ENCODE peak calls at places on chromosomes 16 and 17, in seven cellular contexts. J, E, L, C, O, W and B are unnamed samples. For H3K4me1 and H3K27me3, the result is how much of the 10 kb centered on the place peaks cover.

GRCh38 chr16:23694707-23695373 is 16.2 kb downstream of the PLK1 start:
- DNase-seq in J (peak), E (no peak), L (peak), C (peak), O (no peak), W (peak), B (no peak)

GRCh38 chr17:5877948-5878347 is 192.2 kb upstream of the WSCD1 start:
- DNase-seq in J (no peak), E (no peak), L (no peak), C (no peak), O (peak), W (no peak), B (no peak)

GRCh38 chr17:66549731-66550207 is 247.4 kb downstream of the PRKCA start:
- DNase-seq in J (peak), E (no peak), L (no peak), C (no peak), O (no peak), W (peak), B (no peak)

GRCh38 chr16:68995011-68995504 is 110.4 kb upstream of the HAS3 start:
- DNase-seq in J (peak), E (no peak), L (peak), C (peak), O (no peak), W (peak), B (no peak)

GRCh38 chr16:29678691-29679267 is at the start of gene QPRT:
- DNase-seq in J (peak), E (peak), L (peak), C (peak), O (peak), W (no peak), B (no peak)

GRCh38 chr16:72873853-72874252 is 174.1 kb downstream of the ZFHX3 start:
- DNase-seq in J (no peak), E (no peak), L (no peak), C (no peak), O (no peak), W (no peak), B (no peak)

GRCh38 chr16:81458827-81459598 is 14.4 kb downstream of the CMIP start:
- DNase-seq in J (no peak), E (no peak), L (no peak), C (no peak), O (no peak), W (no peak), B (no peak)

GRCh38 chr17:10821062-10821461 is 16.8 kb downstream of the PIRT start:
- DNase-seq in J (no peak), E (no peak), L (peak), C (peak), O (no peak), W (no peak), B (no peak)

GRCh38 chr17:7894226-7894625 is 5.6 kb downstream of the CHD3 start:
- DNase-seq in J (no peak), E (no peak), L (no peak), C (no peak), O (no peak), W (no peak), B (no peak)

GRCh38 chr16:85522842-85523601 is 90.1 kb upstream of the GSE1 start:
- DNase-seq in J (peak), E (no peak), L (no peak), C (no peak), O (peak), W (no peak), B (no peak)

GRCh38 chr16:54140057-54140787 is 146.4 kb downstream of the IRX3 start:
- DNase-seq in J (peak), E (no peak), L (peak), C (peak), O (no peak), W (no peak), B (no peak)

GRCh38 chr17:8742828-8743227 is 1.8 kb downstream of the CCDC42 start:
- DNase-seq in J (no peak), E (no peak), L (no peak), C (no peak), O (no peak), W (no peak), B (no peak)

GRCh38 chr16:13338044-13338443 is 436.6 kb downstream of the SHISA9 start:
- DNase-seq in J (no peak), E (no peak), L (no peak), C (no peak), O (no peak), W (no peak), B (no peak)

GRCh38 chr16:50842589-50842988 is 100.7 kb downstream of the CYLD start:
- DNase-seq in J (peak), E (no peak), L (no peak), C (no peak), O (no peak), W (no peak), B (no peak)

GRCh38 chr16:70341600-70341999 is 5.1 kb upstream of the DDX19A start:
- DNase-seq in J (no peak), E (no peak), L (no peak), C (no peak), O (no peak), W (no peak), B (no peak)

GRCh38 chr16:85393674-85394510 is 219.2 kb upstream of the GSE1 start:
- DNase-seq in J (peak), E (peak), L (peak), C (peak), O (peak), W (no peak), B (peak)

GRCh38 chr17:75093543-75094158 is 5.9 kb downstream of the SLC16A5 start:
- DNase-seq in J (no peak), E (no peak), L (no peak), C (no peak), O (no peak), W (no peak), B (no peak)

GRCh38 chr17:47905221-47905733 is 9.2 kb downstream of the SP2 start:
- DNase-seq in J (peak), E (peak), L (peak), C (no peak), O (peak), W (peak), B (no peak)

GRCh38 chr17:37088459-37088858 is 139.7 kb downstream of the AATF start:
- DNase-seq in J (no peak), E (no peak), L (no peak), C (peak), O (no peak), W (no peak), B (no peak)

GRCh38 chr17:19579867-19580565 is 46.4 kb downstream of the SLC47A1 start:
- DNase-seq in J (no peak), E (peak), L (peak), C (no peak), O (no peak), W (peak), B (no peak)

GRCh38 chr17:73969956-73970355 is 233.5 kb upstream of the RPL38 start:
- DNase-seq in J (no peak), E (peak), L (no peak), C (peak), O (no peak), W (no peak), B (no peak)

GRCh38 chr17:69084911-69085310 is 24.2 kb upstream of the ABCA9 start:
- DNase-seq in J (no peak), E (no peak), L (peak), C (peak), O (no peak), W (no peak), B (no peak)

GRCh38 chr17:13029340-13029739 is 11.5 kb upstream of the ELAC2 start:
- DNase-seq in J (no peak), E (no peak), L (no peak), C (no peak), O (no peak), W (no peak), B (no peak)

GRCh38 chr16:49858200-49859129 is 2.6 kb upstream of the ZNF423 start:
- DNase-seq in J (no peak), E (peak), L (peak), C (peak), O (peak), W (peak), B (no peak)

GRCh38 chr16:82655315-82655714 is 28.5 kb downstream of the CDH13 start:
- DNase-seq in J (peak), E (no peak), L (no peak), C (peak), O (peak), W (peak), B (peak)

GRCh38 chr17:17384291-17384615 is 81.1 kb downstream of the NT5M start:
- DNase-seq in J (no peak), E (peak), L (no peak), C (no peak), O (no peak), W (no peak), B (no peak)

GRCh38 chr16:81621496-81621895 is 157.6 kb upstream of the PLCG2 start:
- DNase-seq in J (no peak), E (peak), L (no peak), C (no peak), O (no peak), W (no peak), B (no peak)

GRCh38 chr17:31390748-31391495 is 553 bp upstream of the RAB11FIP4 start:
- DNase-seq in J (no peak), E (no peak), L (no peak), C (no peak), O (no peak), W (no peak), B (no peak)

GRCh38 chr17:4448197-4448980 is 14.6 kb downstream of the SPNS3 start:
- DNase-seq in J (no peak), E (no peak), L (no peak), C (no peak), O (no peak), W (no peak), B (no peak)

GRCh38 chr16:30997000-30997886 is 12.2 kb downstream of the HSD3B7 start:
- DNase-seq in J (peak), E (peak), L (peak), C (peak), O (peak), W (peak), B (peak)

GRCh38 chr16:67388191-67388590 is 5.1 kb downstream of the TPPP3 start:
- DNase-seq in J (no peak), E (no peak), L (no peak), C (no peak), O (no peak), W (no peak), B (no peak)

GRCh38 chr17:2178798-2179505 is 124.0 kb downstream of the HIC1 start:
- DNase-seq in J (no peak), E (peak), L (no peak), C (no peak), O (peak), W (peak), B (no peak)

GRCh38 chr16:89822188-89823086 is 5.8 kb upstream of the SPIRE2 start:
- DNase-seq in J (no peak), E (no peak), L (peak), C (peak), O (no peak), W (no peak), B (no peak)

GRCh38 chr17:17506893-17507464 is 10.8 kb upstream of the RASD1 start:
- DNase-seq in J (no peak), E (peak), L (peak), C (no peak), O (peak), W (no peak), B (no peak)

GRCh38 chr16:2858245-2859025 is 465 bp upstream of the PRSS22 start:
- DNase-seq in J (no peak), E (no peak), L (no peak), C (peak), O (no peak), W (no peak), B (no peak)

GRCh38 chr17:17088104-17088485 is 45.8 kb downstream of the MPRIP start:
- DNase-seq in J (no peak), E (peak), L (no peak), C (no peak), O (no peak), W (no peak), B (no peak)

DNA sequence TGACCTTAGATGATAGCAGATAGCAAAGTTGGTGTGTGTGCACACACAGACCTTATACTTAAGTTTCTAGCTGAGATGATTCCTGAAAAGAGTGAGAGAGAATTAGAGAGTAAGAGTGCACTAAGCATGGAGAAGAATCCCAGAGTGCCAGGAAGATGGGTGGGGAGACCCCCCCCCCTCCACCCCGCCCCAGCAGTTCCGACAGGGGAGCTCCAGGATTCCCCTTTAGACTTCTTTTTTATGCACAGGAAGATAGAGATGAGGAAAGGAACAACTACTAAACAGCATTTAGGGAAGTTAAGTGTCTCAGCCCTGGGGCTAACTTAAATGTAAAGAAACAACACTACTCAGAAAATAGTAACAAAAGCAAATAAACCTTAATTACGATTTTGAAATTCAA is 878.0 kb upstream of the GOT2 start:
- DNase-seq in J (no peak), E (no peak), L (no peak), C (no peak), O (no peak), W (no peak), B (no peak)
- H3K4me1 ChIP-seq in J (under half), E (under half), L (under half), C (under half), O (under half), W (under half), B (under half)

GRCh38 chr17:57293077-57293476 is 36.8 kb downstream of the MSI2 start:
- DNase-seq in J (no peak), E (no peak), L (no peak), C (peak), O (no peak), W (no peak), B (no peak)

GRCh38 chr17:57295526-57296023 is 39.3 kb downstream of the MSI2 start:
- DNase-seq in J (peak), E (no peak), L (no peak), C (no peak), O (no peak), W (peak), B (no peak)

GRCh38 chr17:57294075-57294474 is 37.8 kb downstream of the MSI2 start:
- DNase-seq in J (no peak), E (no peak), L (no peak), C (no peak), O (no peak), W (no peak), B (no peak)

GRCh38 chr17:57296231-57296630 is 39.9 kb downstream of the MSI2 start:
- DNase-seq in J (no peak), E (no peak), L (no peak), C (no peak), O (no peak), W (no peak), B (no peak)

GRCh38 chr17:57294629-57295501 is 38.5 kb downstream of the MSI2 start:
- DNase-seq in J (peak), E (no peak), L (no peak), C (no peak), O (peak), W (peak), B (peak)
- TF ChIP-seq CTCF in J (no peak), E (no peak), L (no peak), C (no peak), O (no peak), W (no peak), B (no peak)

GRCh38 chr17:50917418-50917743 is 51.2 kb upstream of the TOB1 start:
- DNase-seq in J (no peak), E (no peak), L (no peak), C (no peak), O (no peak), W (no peak), B (no peak)

GRCh38 chr17:50919321-50920040 is 53.3 kb upstream of the TOB1 start:
- DNase-seq in J (peak), E (peak), L (peak), C (peak), O (peak), W (peak), B (peak)

GRCh38 chr17:50916708-50917417 is 50.7 kb upstream of the TOB1 start:
- DNase-seq in J (no peak), E (no peak), L (no peak), C (no peak), O (no peak), W (no peak), B (no peak)

GRCh38 chr17:50918933-50919296 is 52.8 kb upstream of the TOB1 start:
- DNase-seq in J (peak), E (no peak), L (no peak), C (peak), O (no peak), W (no peak), B (no peak)

DNA sequence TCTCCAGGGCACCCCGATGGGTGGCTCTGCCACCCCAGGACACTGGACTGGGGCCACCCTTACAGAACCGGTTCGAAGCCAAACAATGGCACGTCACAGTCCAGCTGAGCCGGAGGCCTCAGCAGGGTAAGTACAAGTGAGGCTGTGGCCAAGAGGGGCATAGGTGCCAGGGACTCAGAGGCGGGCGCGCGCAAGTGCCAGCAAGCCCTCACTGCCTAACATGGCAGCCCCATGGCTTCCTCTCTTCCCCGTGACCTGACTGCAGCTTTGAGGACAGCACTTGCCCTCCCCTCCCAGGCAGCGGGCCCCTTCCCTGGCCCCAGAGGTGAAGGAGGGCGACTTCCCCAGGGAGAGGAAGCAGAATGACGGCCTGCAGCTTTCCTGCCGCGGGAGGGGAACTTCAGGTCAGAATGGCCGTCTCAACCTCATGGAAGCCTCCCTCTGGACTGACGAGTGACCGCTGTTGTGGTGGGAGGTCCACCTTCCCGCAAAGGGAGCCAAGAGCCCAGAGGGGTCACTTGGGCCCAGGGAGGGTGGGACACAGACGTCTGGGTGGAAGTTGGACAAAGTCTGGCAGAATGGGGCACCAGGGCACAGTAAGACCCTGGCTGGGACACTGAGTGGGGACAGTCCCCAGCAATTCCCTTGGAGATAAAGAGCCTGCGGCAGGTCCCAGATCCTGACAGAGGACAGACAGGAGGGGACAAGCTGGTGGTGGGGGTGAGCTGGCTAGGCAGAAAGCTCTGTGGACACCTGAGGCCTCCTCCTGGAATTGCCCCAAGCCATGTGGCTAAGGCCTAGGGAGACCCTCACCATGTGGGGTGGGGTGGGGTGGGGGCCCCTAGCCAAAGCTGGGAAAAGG is 52.1 kb upstream of the TOB1 start:
- DNase-seq in J (no peak), E (no peak), L (no peak), C (no peak), O (peak), W (no peak), B (no peak)
- H3K27me3 ChIP-seq in J (under half), E (under half), L (under half), C (under half), O (under half), W (under half), B (under half)

DNA sequence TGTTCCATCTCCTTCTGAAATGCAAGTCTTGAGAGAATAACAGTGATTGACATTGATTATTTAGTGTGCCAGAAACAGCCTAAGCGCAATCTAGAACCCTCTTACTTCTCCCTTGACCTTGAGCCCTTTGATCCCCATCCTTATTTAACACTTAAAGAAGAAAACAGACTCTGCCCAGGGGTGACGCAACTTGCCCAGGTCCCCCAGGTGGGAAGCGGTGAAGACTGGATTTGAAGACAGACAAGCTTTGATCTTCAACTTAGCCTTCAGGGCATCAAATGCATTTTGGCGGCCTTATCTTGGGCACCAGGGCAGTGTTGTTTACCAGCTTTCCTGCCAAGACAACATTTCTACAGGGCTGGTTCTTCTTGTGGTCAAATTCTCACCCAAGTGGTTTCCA is 8.9 kb upstream of the CIITA start:
- DNase-seq in J (no peak), E (no peak), L (no peak), C (no peak), O (no peak), W (no peak), B (no peak)
- H3K4me1 ChIP-seq in J (under half), E (under half), L (under half), C (under half), O (under half), W (under half), B (under half)

GRCh38 chr16:27890006-27890405 is 173.5 kb downstream of the GSG1L start:
- DNase-seq in J (no peak), E (no peak), L (no peak), C (no peak), O (no peak), W (no peak), B (no peak)
- TF ChIP-seq CTCF in J (no peak), E (no peak), L (no peak), C (no peak), O (no peak), W (no peak), B (no peak)

GRCh38 chr17:41329279-41329925 is 13.9 kb upstream of the KRTAP17-1 start:
- DNase-seq in J (peak), E (no peak), L (peak), C (peak), O (no peak), W (peak), B (no peak)
- H3K27me3 ChIP-seq in J (under half), E (under half), L (under half), C (under half), O (under half), W (under half), B (under half)

DNA sequence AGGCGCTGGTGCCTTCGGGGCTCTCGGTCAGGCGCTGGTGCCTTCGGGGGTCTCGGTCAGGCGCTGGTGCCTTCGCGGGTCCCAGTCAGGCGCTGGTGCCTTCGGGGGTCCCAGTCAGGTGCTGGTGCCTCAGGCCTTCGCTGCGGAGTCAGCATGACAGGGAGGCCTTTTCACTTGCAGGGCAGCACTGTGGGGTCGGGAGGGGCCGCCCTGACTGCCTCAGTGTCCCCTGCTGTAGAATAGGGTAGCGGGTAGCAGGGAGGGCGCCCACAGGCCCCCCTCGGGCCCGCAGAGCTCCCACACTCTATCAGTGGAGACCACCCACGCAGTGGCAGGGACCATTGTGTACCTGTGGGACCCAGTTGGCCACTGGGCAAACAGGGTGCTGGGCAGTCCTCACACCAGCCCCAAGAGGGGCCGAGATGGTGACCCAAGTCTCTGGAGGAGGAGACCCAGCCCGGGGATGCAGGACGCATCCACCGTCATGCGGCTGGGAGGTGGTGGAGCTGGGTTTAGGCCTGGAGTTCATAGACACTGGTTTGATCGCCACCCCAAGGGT is 38.0 kb downstream of the ZFPM1 start:
- DNase-seq in J (no peak), E (no peak), L (no peak), C (no peak), O (no peak), W (no peak), B (no peak)
- H3K4me1 ChIP-seq in J (under half), E (under half), L (under half), C (under half), O (under half), W (under half), B (under half)